ENCODE peak calls at places on chromosomes 7 and 10, in four cellular contexts. A, R, U and L are unnamed samples.

GRCh38 chr10:1372212-1372611 is 316.0 kb downstream of the WDR37 start:
- DNase-seq in A (no peak), R (no peak), U (no peak), L (no peak)

GRCh38 chr10:12130237-12130872 is 878 bp downstream of the SEC61A2 start:
- DNase-seq in A (no peak), R (peak; percentile 26), U (peak; percentile 11), L (peak; percentile 51)

GRCh38 chr10:132479603-132480221 is 57.9 kb upstream of the INPP5A start:
- DNase-seq in A (no peak), R (no peak), U (no peak), L (no peak)

GRCh38 chr10:1043532-1043995 is 5.4 kb downstream of the IDI1 start:
- DNase-seq in A (no peak), R (peak; percentile 71), U (no peak), L (no peak)

GRCh38 chr7:29285451-29285807 is 90.9 kb downstream of the CHN2 start:
- DNase-seq in A (no peak), R (no peak), U (no peak), L (no peak)

GRCh38 chr10:121578298-121578697 is 19.9 kb downstream of the FGFR2 start:
- DNase-seq in A (no peak), R (no peak), U (no peak), L (no peak)

GRCh38 chr10:17510242-17510908 is 56.0 kb upstream of the ST8SIA6 start:
- DNase-seq in A (no peak), R (no peak), U (no peak), L (no peak)

GRCh38 chr10:99733366-99733765 is 1.3 kb downstream of the CUTC start:
- DNase-seq in A (no peak), R (peak; percentile 45), U (no peak), L (no peak)

GRCh38 chr7:12162420-12163113 is 48.5 kb upstream of the TMEM106B start:
- DNase-seq in A (no peak), R (no peak), U (no peak), L (no peak)

GRCh38 chr10:42827201-42827600 is 44.6 kb downstream of the BMS1 start:
- DNase-seq in A (no peak), R (no peak), U (no peak), L (no peak)

GRCh38 chr10:13439771-13440708 is 88.8 kb downstream of the BEND7 start:
- DNase-seq in A (no peak), R (peak; percentile 58), U (peak; percentile 81), L (peak; percentile 64)

GRCh38 chr7:79820387-79820786 is 314.2 kb upstream of the GNAI1 start:
- DNase-seq in A (no peak), R (no peak), U (peak; percentile 45), L (peak; percentile 79)

GRCh38 chr10:3631709-3632330 is 153.2 kb downstream of the KLF6 start:
- DNase-seq in A (no peak), R (no peak), U (no peak), L (no peak)

GRCh38 chr10:101834341-101834740 is 9.3 kb downstream of the KCNIP2 start:
- DNase-seq in A (no peak), R (peak; percentile 58), U (no peak), L (no peak)

GRCh38 chr10:60611291-60611747 is 167.0 kb upstream of the CDK1 start:
- DNase-seq in A (no peak), R (no peak), U (no peak), L (no peak)

GRCh38 chr7:31922883-31923282 is 147.3 kb downstream of the PDE1C start:
- DNase-seq in A (no peak), R (no peak), U (no peak), L (no peak)

GRCh38 chr7:22900101-22900500 is 77.5 kb upstream of the TOMM7 start:
- DNase-seq in A (no peak), R (no peak), U (peak; percentile 56), L (no peak)

GRCh38 chr7:35908305-35909223 is 107.7 kb downstream of the SEPTIN7 start:
- DNase-seq in A (no peak), R (no peak), U (no peak), L (no peak)

GRCh38 chr10:97849491-97850402 is at the start of gene GOLGA7B:
- DNase-seq in A (no peak), R (peak; percentile 50), U (peak; percentile 71), L (peak; percentile 39)

GRCh38 chr7:144256112-144256511 is 8.5 kb downstream of the OR2A7 start:
- DNase-seq in A (peak; percentile 20), R (peak; percentile 30), U (no peak), L (no peak)

GRCh38 chr10:113214331-113214730 is 264.3 kb downstream of the TCF7L2 start:
- DNase-seq in A (no peak), R (no peak), U (no peak), L (no peak)

GRCh38 chr7:9125246-9125645 is 691.8 kb downstream of the NXPH1 start:
- DNase-seq in A (no peak), R (no peak), U (no peak), L (no peak)

GRCh38 chr7:19107392-19108147 is 9.9 kb downstream of the TWIST1 start:
- DNase-seq in A (peak; percentile 90), R (no peak), U (peak; percentile 21), L (peak; percentile 42)

GRCh38 chr10:92574545-92575377 is 868 bp upstream of the IDE start:
- DNase-seq in A (no peak), R (no peak), U (no peak), L (no peak)

GRCh38 chr10:125773702-125774101 is 1.9 kb downstream of the MMP21 start:
- DNase-seq in A (no peak), R (no peak), U (no peak), L (no peak)

GRCh38 chr10:113528876-113529275 is 24.0 kb upstream of the HABP2 start:
- DNase-seq in A (peak; percentile 68), R (peak; percentile 1), U (no peak), L (no peak)

GRCh38 chr7:29839302-29839701 is 33.0 kb downstream of the WIPF3 start:
- DNase-seq in A (peak; percentile 90), R (no peak), U (peak; percentile 34), L (peak; percentile 91)

GRCh38 chr7:92778972-92779371 is 57.4 kb downstream of the CDK6 start:
- DNase-seq in A (no peak), R (peak; percentile 26), U (peak; percentile 28), L (peak; percentile 23)

GRCh38 chr10:79022565-79023488 is 45.9 kb upstream of the ZMIZ1 start:
- DNase-seq in A (peak; percentile 76), R (no peak), U (peak; percentile 20), L (peak; percentile 71)

GRCh38 chr10:126979311-126979710 is 74.1 kb downstream of the DOCK1 start:
- DNase-seq in A (no peak), R (no peak), U (no peak), L (no peak)

GRCh38 chr10:43203491-43204393 is 63.1 kb downstream of the RASGEF1A start:
- DNase-seq in A (peak; percentile 81), R (peak; percentile 43), U (peak; percentile 67), L (peak; percentile 48)

GRCh38 chr10:113991091-113991860 is 52.4 kb upstream of the ADRB1 start:
- DNase-seq in A (no peak), R (no peak), U (no peak), L (no peak)

GRCh38 chr10:101774589-101775272 is 1.2 kb downstream of the FGF8 start:
- DNase-seq in A (peak; percentile 80), R (peak; percentile 16), U (no peak), L (no peak)

GRCh38 chr7:128407751-128408708 is 1.8 kb downstream of the IMPDH1 start:
- DNase-seq in A (no peak), R (peak; percentile 41), U (no peak), L (no peak)

GRCh38 chr7:98774893-98775292 is 94.9 kb downstream of the TMEM130 start:
- DNase-seq in A (no peak), R (no peak), U (no peak), L (no peak)

DNA sequence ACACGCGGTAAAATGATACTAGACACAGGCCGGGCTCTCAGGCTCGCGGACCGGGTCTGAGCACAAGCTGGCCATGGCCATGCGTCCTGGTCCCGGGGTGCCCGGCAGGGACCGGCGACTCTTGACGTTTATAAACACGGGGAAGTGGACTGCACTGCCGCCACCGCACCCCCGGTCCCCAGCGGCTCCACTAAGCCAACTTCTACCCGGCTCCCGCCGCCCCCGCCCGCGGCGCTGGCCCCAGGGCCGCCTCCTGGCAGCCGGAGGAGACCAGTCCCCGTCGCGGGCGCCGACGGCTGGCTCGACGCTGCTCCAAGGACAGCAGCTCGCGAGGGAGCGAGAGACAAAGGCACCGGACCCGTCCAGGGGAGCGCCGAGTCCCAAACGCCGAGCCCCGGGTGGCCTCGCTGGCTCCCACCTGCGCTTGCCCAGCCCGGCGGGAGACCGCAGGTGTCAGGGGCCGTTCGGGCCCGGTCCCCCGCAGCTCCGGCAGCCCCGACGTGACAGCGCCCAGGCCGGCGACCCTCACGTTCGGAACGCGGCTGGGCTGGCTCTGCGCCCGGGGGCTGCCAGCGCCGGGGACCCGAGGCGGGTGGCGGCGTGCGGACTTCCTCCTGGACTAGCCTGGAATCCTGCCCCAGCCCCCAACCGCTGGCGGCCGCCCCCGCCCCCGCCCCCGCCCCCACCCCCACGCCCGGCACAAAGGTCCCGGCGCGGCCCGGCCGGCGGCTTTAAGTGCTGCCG is 517 bp downstream of the ITGB1 start:
- DNase-seq in A (peak; percentile 90), R (peak; percentile 61), U (peak; percentile 73), L (peak; percentile 59)
- TF ChIP-seq POLR2A in A (no peak), R (no peak), U (no peak), L (no peak)

DNA sequence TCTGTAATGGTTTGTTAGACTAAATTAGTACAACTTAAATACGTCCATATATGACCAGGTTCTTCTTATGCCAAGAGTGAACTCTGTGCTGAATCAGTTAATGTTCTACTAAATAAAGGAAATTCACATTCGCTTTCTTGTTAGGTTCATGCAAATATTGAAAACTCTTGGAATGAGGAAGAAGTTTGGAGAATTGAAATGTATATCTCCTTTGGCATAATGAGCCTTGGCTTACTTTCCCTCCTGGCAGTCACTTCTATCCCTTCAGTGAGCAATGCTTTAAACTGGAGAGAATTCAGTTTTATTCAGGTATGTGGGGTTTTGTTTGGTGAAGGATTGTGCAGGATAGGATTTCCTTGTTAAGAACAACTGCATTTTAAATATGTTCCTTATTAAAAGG is 15.2 kb upstream of the CFAP69 start:
- DNase-seq in A (no peak), R (no peak), U (no peak), L (no peak)
- TF ChIP-seq POLR2A in A (no peak), R (no peak), U (no peak), L (no peak)

GRCh38 chr7:44066494-44067063 is 1.2 kb upstream of the PGAM2 start:
- DNase-seq in A (no peak), R (peak; percentile 19), U (peak; percentile 5), L (no peak)

GRCh38 chr7:44065431-44066110 is at the start of gene PGAM2:
- DNase-seq in A (no peak), R (peak; percentile 19), U (peak; percentile 42), L (no peak)

GRCh38 chr7:44066111-44066460 is 719 bp upstream of the PGAM2 start:
- DNase-seq in A (no peak), R (no peak), U (no peak), L (no peak)

GRCh38 chr7:44068054-44068453 is 2.7 kb upstream of the PGAM2 start:
- DNase-seq in A (no peak), R (no peak), U (peak; percentile 25), L (no peak)

GRCh38 chr7:44067064-44067951 is 1.9 kb upstream of the PGAM2 start:
- DNase-seq in A (no peak), R (peak; percentile 18), U (peak; percentile 6), L (no peak)
- TF ChIP-seq POLR2A in A (no peak), R (no peak), U (no peak), L (no peak)

DNA sequence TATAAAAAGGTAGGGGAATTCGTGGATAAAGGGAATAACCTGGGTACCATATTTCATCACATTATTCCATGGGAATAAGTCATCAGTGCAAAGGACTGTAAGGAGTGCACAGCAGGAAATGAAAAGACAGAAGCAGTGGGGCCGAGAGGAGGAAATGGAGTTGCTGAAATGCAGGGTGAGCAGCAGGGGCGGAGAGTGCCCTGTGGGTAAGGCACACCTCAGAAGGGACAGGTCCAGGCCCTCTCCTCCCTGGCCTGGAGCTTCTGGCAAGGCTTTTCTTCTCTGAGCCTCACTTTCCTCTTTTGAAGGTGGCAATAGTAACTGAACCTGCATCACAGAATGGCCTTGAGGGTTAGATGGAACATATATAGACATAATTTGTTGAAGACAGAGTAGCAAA is 26.2 kb downstream of the IKZF1 start:
- DNase-seq in A (no peak), R (no peak), U (no peak), L (no peak)
- TF ChIP-seq POLR2A in A (no peak), R (no peak), U (no peak), L (no peak)